ENCODE peak calls at places on chromosome 14, in ten cellular contexts. One of them, this sample, is unnamed. For H3K4me1, the result is how much of the 10 kb centered on the place peaks cover.

GRCh38 chr14:104253901-104254353 is 115.5 kb downstream of the KIF26A start:
- DNase-seq in A673: no peak
- DNase-seq in left lung: no peak
- DNase-seq in naive thymus-derived CD4-positive, alpha-beta T cell: no peak
- DNase-seq in heart left ventricle: no peak
- DNase-seq in HepG2: no peak
- DNase-seq in CD8-positive, alpha-beta T cell: no peak
- DNase-seq in stomach: no peak
- DNase-seq in body of pancreas: no peak
- DNase-seq in esophagus muscularis mucosa: no peak
- DNase-seq in this sample: no peak

GRCh38 chr14:93249128-93249831 is 42.2 kb downstream of the UBR7 start:
- DNase-seq in HepG2: no peak
- DNase-seq in CD8-positive, alpha-beta T cell: no peak
- DNase-seq in heart left ventricle: no peak
- DNase-seq in body of pancreas: no peak
- DNase-seq in stomach: no peak
- DNase-seq in naive thymus-derived CD4-positive, alpha-beta T cell: no peak
- DNase-seq in A673: no peak
- DNase-seq in esophagus muscularis mucosa: peak
- DNase-seq in left lung: no peak
- DNase-seq in this sample: peak

GRCh38 chr14:103520657-103521437 is 1.8 kb downstream of the CKB start:
- DNase-seq in body of pancreas: peak
- DNase-seq in naive thymus-derived CD4-positive, alpha-beta T cell: peak
- DNase-seq in A673: peak
- DNase-seq in esophagus muscularis mucosa: no peak
- DNase-seq in HepG2: no peak
- DNase-seq in CD8-positive, alpha-beta T cell: peak
- DNase-seq in stomach: peak
- DNase-seq in heart left ventricle: peak
- DNase-seq in left lung: peak
- DNase-seq in this sample: peak

GRCh38 chr14:33996450-33996849 is 45.6 kb upstream of the EGLN3 start:
- DNase-seq in body of pancreas: no peak
- DNase-seq in left lung: no peak
- DNase-seq in heart left ventricle: no peak
- DNase-seq in stomach: no peak
- DNase-seq in CD8-positive, alpha-beta T cell: no peak
- DNase-seq in naive thymus-derived CD4-positive, alpha-beta T cell: no peak
- DNase-seq in esophagus muscularis mucosa: no peak
- DNase-seq in HepG2: no peak
- DNase-seq in A673: no peak
- DNase-seq in this sample: no peak

GRCh38 chr14:20684662-20685456 is 499 bp downstream of the RNASE4 start:
- DNase-seq in esophagus muscularis mucosa: no peak
- DNase-seq in HepG2: peak
- DNase-seq in CD8-positive, alpha-beta T cell: no peak
- DNase-seq in heart left ventricle: peak
- DNase-seq in naive thymus-derived CD4-positive, alpha-beta T cell: no peak
- DNase-seq in body of pancreas: peak
- DNase-seq in stomach: peak
- DNase-seq in A673: peak
- DNase-seq in left lung: peak
- DNase-seq in this sample: no peak

GRCh38 chr14:104872469-104873341 is 7.6 kb downstream of the CEP170B start:
- DNase-seq in heart left ventricle: peak
- DNase-seq in body of pancreas: no peak
- DNase-seq in stomach: peak
- DNase-seq in CD8-positive, alpha-beta T cell: no peak
- DNase-seq in HepG2: no peak
- DNase-seq in A673: no peak
- DNase-seq in naive thymus-derived CD4-positive, alpha-beta T cell: no peak
- DNase-seq in esophagus muscularis mucosa: no peak
- DNase-seq in left lung: no peak
- DNase-seq in this sample: no peak

GRCh38 chr14:67746927-67747326 is 45.2 kb downstream of the RDH12 start:
- DNase-seq in esophagus muscularis mucosa: no peak
- DNase-seq in body of pancreas: no peak
- DNase-seq in stomach: no peak
- DNase-seq in left lung: no peak
- DNase-seq in HepG2: no peak
- DNase-seq in CD8-positive, alpha-beta T cell: no peak
- DNase-seq in A673: no peak
- DNase-seq in heart left ventricle: no peak
- DNase-seq in naive thymus-derived CD4-positive, alpha-beta T cell: no peak
- DNase-seq in this sample: no peak

GRCh38 chr14:73567951-73568885 is 795 bp upstream of the ACOT2 start:
- DNase-seq in esophagus muscularis mucosa: no peak
- DNase-seq in A673: no peak
- DNase-seq in stomach: no peak
- DNase-seq in CD8-positive, alpha-beta T cell: no peak
- DNase-seq in naive thymus-derived CD4-positive, alpha-beta T cell: no peak
- DNase-seq in body of pancreas: no peak
- DNase-seq in heart left ventricle: no peak
- DNase-seq in HepG2: peak
- DNase-seq in left lung: no peak
- DNase-seq in this sample: no peak

GRCh38 chr14:29861996-29862395 is 65.7 kb downstream of the PRKD1 start:
- DNase-seq in body of pancreas: no peak
- DNase-seq in HepG2: no peak
- DNase-seq in naive thymus-derived CD4-positive, alpha-beta T cell: no peak
- DNase-seq in heart left ventricle: no peak
- DNase-seq in CD8-positive, alpha-beta T cell: no peak
- DNase-seq in stomach: no peak
- DNase-seq in A673: no peak
- DNase-seq in left lung: no peak
- DNase-seq in esophagus muscularis mucosa: no peak
- DNase-seq in this sample: no peak

GRCh38 chr14:30888480-30889243 is 14.3 kb downstream of the COCH start:
- DNase-seq in body of pancreas: no peak
- DNase-seq in HepG2: peak
- DNase-seq in A673: no peak
- DNase-seq in esophagus muscularis mucosa: no peak
- DNase-seq in CD8-positive, alpha-beta T cell: no peak
- DNase-seq in left lung: no peak
- DNase-seq in naive thymus-derived CD4-positive, alpha-beta T cell: no peak
- DNase-seq in heart left ventricle: no peak
- DNase-seq in stomach: no peak
- DNase-seq in this sample: no peak

GRCh38 chr14:85554106-85554505 is 24.2 kb downstream of the FLRT2 start:
- DNase-seq in left lung: no peak
- DNase-seq in esophagus muscularis mucosa: no peak
- DNase-seq in CD8-positive, alpha-beta T cell: no peak
- DNase-seq in stomach: no peak
- DNase-seq in naive thymus-derived CD4-positive, alpha-beta T cell: no peak
- DNase-seq in HepG2: peak
- DNase-seq in body of pancreas: no peak
- DNase-seq in heart left ventricle: no peak
- DNase-seq in A673: no peak
- DNase-seq in this sample: no peak

GRCh38 chr14:75643985-75644384 is 16.7 kb downstream of the ERG28 start:
- DNase-seq in left lung: no peak
- DNase-seq in CD8-positive, alpha-beta T cell: no peak
- DNase-seq in heart left ventricle: no peak
- DNase-seq in body of pancreas: no peak
- DNase-seq in esophagus muscularis mucosa: no peak
- DNase-seq in HepG2: peak
- DNase-seq in A673: no peak
- DNase-seq in stomach: no peak
- DNase-seq in naive thymus-derived CD4-positive, alpha-beta T cell: no peak
- DNase-seq in this sample: no peak

GRCh38 chr14:88516742-88517418 is 37.9 kb downstream of the PTPN21 start:
- DNase-seq in body of pancreas: peak
- DNase-seq in stomach: no peak
- DNase-seq in CD8-positive, alpha-beta T cell: no peak
- DNase-seq in HepG2: peak
- DNase-seq in left lung: no peak
- DNase-seq in esophagus muscularis mucosa: no peak
- DNase-seq in naive thymus-derived CD4-positive, alpha-beta T cell: no peak
- DNase-seq in heart left ventricle: no peak
- DNase-seq in A673: no peak
- DNase-seq in this sample: no peak

GRCh38 chr14:102914474-102915291 is 7.8 kb upstream of the AMN start:
- DNase-seq in heart left ventricle: no peak
- DNase-seq in CD8-positive, alpha-beta T cell: no peak
- DNase-seq in stomach: no peak
- DNase-seq in A673: no peak
- DNase-seq in esophagus muscularis mucosa: no peak
- DNase-seq in left lung: no peak
- DNase-seq in naive thymus-derived CD4-positive, alpha-beta T cell: no peak
- DNase-seq in body of pancreas: no peak
- DNase-seq in HepG2: no peak
- DNase-seq in this sample: no peak

GRCh38 chr14:73393375-73393774 is 65.0 kb downstream of the NUMB start:
- DNase-seq in naive thymus-derived CD4-positive, alpha-beta T cell: no peak
- DNase-seq in A673: no peak
- DNase-seq in HepG2: no peak
- DNase-seq in esophagus muscularis mucosa: no peak
- DNase-seq in left lung: no peak
- DNase-seq in CD8-positive, alpha-beta T cell: no peak
- DNase-seq in stomach: no peak
- DNase-seq in body of pancreas: no peak
- DNase-seq in heart left ventricle: no peak
- DNase-seq in this sample: no peak

GRCh38 chr14:22494486-22495135 is 94.4 kb downstream of the DAD1 start:
- DNase-seq in naive thymus-derived CD4-positive, alpha-beta T cell: no peak
- DNase-seq in left lung: no peak
- DNase-seq in HepG2: no peak
- DNase-seq in stomach: no peak
- DNase-seq in esophagus muscularis mucosa: no peak
- DNase-seq in CD8-positive, alpha-beta T cell: no peak
- DNase-seq in body of pancreas: no peak
- DNase-seq in A673: no peak
- DNase-seq in heart left ventricle: no peak
- DNase-seq in this sample: no peak
- H3K27ac ChIP-seq in naive thymus-derived CD4-positive, alpha-beta T cell: peak
- H3K27ac ChIP-seq in left lung: no peak
- H3K27ac ChIP-seq in HepG2: no peak
- H3K27ac ChIP-seq in stomach: no peak
- H3K27ac ChIP-seq in esophagus muscularis mucosa: no peak
- H3K27ac ChIP-seq in CD8-positive, alpha-beta T cell: peak
- H3K27ac ChIP-seq in body of pancreas: no peak
- H3K27ac ChIP-seq in A673: no peak
- H3K27ac ChIP-seq in heart left ventricle: peak
- H3K27ac ChIP-seq in this sample: peak

DNA sequence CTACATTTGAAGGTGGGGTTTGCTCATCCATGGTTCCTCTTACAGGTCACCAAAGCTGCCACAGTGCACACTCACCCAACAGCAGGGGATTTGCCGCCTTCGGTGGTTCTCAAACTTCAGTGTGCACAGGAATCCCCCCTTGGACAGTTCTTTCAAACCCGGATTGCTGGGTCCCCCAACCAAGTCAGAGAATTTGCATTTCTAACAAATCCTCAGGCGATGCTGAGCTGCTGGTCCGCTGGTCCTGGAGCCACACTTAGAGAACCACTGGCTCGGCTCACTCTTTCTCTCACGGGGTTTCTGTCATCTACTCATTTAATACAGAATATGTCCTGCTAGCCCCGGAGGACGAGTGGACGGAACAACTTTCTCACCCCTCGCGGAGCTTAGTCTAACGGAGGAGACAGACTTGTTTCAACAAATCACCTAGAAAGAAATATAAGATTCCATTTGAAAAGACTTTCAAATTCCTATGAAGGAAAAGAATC is 24.1 kb upstream of the ZFP36L1 start:
- DNase-seq in HepG2: no peak
- DNase-seq in body of pancreas: no peak
- DNase-seq in A673: no peak
- DNase-seq in stomach: no peak
- DNase-seq in esophagus muscularis mucosa: no peak
- DNase-seq in CD8-positive, alpha-beta T cell: no peak
- DNase-seq in heart left ventricle: no peak
- DNase-seq in naive thymus-derived CD4-positive, alpha-beta T cell: no peak
- DNase-seq in left lung: no peak
- DNase-seq in this sample: no peak
- H3K4me1 ChIP-seq in HepG2: half or more
- H3K4me1 ChIP-seq in body of pancreas: under half
- H3K4me1 ChIP-seq in A673: under half
- H3K4me1 ChIP-seq in stomach: half or more
- H3K4me1 ChIP-seq in esophagus muscularis mucosa: half or more
- H3K4me1 ChIP-seq in CD8-positive, alpha-beta T cell: half or more
- H3K4me1 ChIP-seq in heart left ventricle: under half
- H3K4me1 ChIP-seq in naive thymus-derived CD4-positive, alpha-beta T cell: half or more
- H3K4me1 ChIP-seq in left lung: under half
- H3K4me1 ChIP-seq in this sample: half or more

GRCh38 chr14:24307575-24308341 is at the start of gene CIDEB:
- DNase-seq in body of pancreas: peak
- DNase-seq in left lung: peak
- DNase-seq in esophagus muscularis mucosa: no peak
- DNase-seq in HepG2: peak
- DNase-seq in heart left ventricle: peak
- DNase-seq in stomach: peak
- DNase-seq in A673: peak
- DNase-seq in naive thymus-derived CD4-positive, alpha-beta T cell: no peak
- DNase-seq in CD8-positive, alpha-beta T cell: peak
- DNase-seq in this sample: peak

GRCh38 chr14:24310387-24310665 is 386 bp downstream of the LTB4R2 start:
- DNase-seq in body of pancreas: no peak
- DNase-seq in CD8-positive, alpha-beta T cell: no peak
- DNase-seq in HepG2: no peak
- DNase-seq in heart left ventricle: no peak
- DNase-seq in A673: no peak
- DNase-seq in esophagus muscularis mucosa: no peak
- DNase-seq in stomach: no peak
- DNase-seq in naive thymus-derived CD4-positive, alpha-beta T cell: no peak
- DNase-seq in left lung: no peak
- DNase-seq in this sample: no peak

GRCh38 chr14:24310666-24311604 is at the start of gene LTB4R:
- DNase-seq in A673: peak
- DNase-seq in body of pancreas: peak
- DNase-seq in esophagus muscularis mucosa: no peak
- DNase-seq in heart left ventricle: peak
- DNase-seq in left lung: peak
- DNase-seq in CD8-positive, alpha-beta T cell: peak
- DNase-seq in naive thymus-derived CD4-positive, alpha-beta T cell: peak
- DNase-seq in HepG2: no peak
- DNase-seq in stomach: peak
- DNase-seq in this sample: peak

GRCh38 chr14:24308342-24309124 is 756 bp upstream of the CIDEB start:
- DNase-seq in heart left ventricle: no peak
- DNase-seq in stomach: no peak
- DNase-seq in naive thymus-derived CD4-positive, alpha-beta T cell: no peak
- DNase-seq in esophagus muscularis mucosa: no peak
- DNase-seq in CD8-positive, alpha-beta T cell: no peak
- DNase-seq in left lung: no peak
- DNase-seq in body of pancreas: no peak
- DNase-seq in HepG2: no peak
- DNase-seq in A673: no peak
- DNase-seq in this sample: no peak

GRCh38 chr14:24309538-24310386 is at the start of gene LTB4R2:
- DNase-seq in esophagus muscularis mucosa: no peak
- DNase-seq in body of pancreas: no peak
- DNase-seq in A673: no peak
- DNase-seq in left lung: no peak
- DNase-seq in heart left ventricle: no peak
- DNase-seq in naive thymus-derived CD4-positive, alpha-beta T cell: no peak
- DNase-seq in stomach: no peak
- DNase-seq in CD8-positive, alpha-beta T cell: no peak
- DNase-seq in HepG2: no peak
- DNase-seq in this sample: no peak
- H3K4me3 ChIP-seq in esophagus muscularis mucosa: peak
- H3K4me3 ChIP-seq in body of pancreas: no peak
- H3K4me3 ChIP-seq in A673: no peak
- H3K4me3 ChIP-seq in left lung: peak
- H3K4me3 ChIP-seq in heart left ventricle: peak
- H3K4me3 ChIP-seq in naive thymus-derived CD4-positive, alpha-beta T cell: peak
- H3K4me3 ChIP-seq in stomach: peak
- H3K4me3 ChIP-seq in CD8-positive, alpha-beta T cell: peak
- H3K4me3 ChIP-seq in HepG2: no peak
- H3K4me3 ChIP-seq in this sample: peak

GRCh38 chr14:77046706-77047105 is 18.2 kb upstream of the IRF2BPL start:
- DNase-seq in body of pancreas: no peak
- DNase-seq in CD8-positive, alpha-beta T cell: no peak
- DNase-seq in esophagus muscularis mucosa: no peak
- DNase-seq in stomach: no peak
- DNase-seq in left lung: no peak
- DNase-seq in naive thymus-derived CD4-positive, alpha-beta T cell: no peak
- DNase-seq in HepG2: no peak
- DNase-seq in heart left ventricle: no peak
- DNase-seq in A673: no peak
- DNase-seq in this sample: no peak
- H3K27ac ChIP-seq in body of pancreas: peak
- H3K27ac ChIP-seq in CD8-positive, alpha-beta T cell: no peak
- H3K27ac ChIP-seq in esophagus muscularis mucosa: no peak
- H3K27ac ChIP-seq in stomach: no peak
- H3K27ac ChIP-seq in left lung: no peak
- H3K27ac ChIP-seq in naive thymus-derived CD4-positive, alpha-beta T cell: no peak
- H3K27ac ChIP-seq in HepG2: no peak
- H3K27ac ChIP-seq in heart left ventricle: peak
- H3K27ac ChIP-seq in A673: no peak
- H3K27ac ChIP-seq in this sample: no peak